ENCODE peak calls at places on chromosomes 11 and 22, in five cellular contexts. Q is iris pigment epithelial cell; K is mammary epithelial cell; G is heart left ventricle; D is stimulated activated CD4-positive, alpha-beta T cell treated with anti-CD3 and anti-CD28 coated beads, Interleukin-1b, Interleukin-23, amount 100 ng/mL, for 24 hours. N is an unnamed sample.

GRCh38 chr11:122440783-122441701 is 214.5 kb upstream of the UBASH3B start:
- DNase-seq in Q (peak), D (no peak), G (peak), K (no peak), N (no peak)

GRCh38 chr11:11998091-11998781 is 10.2 kb downstream of the DKK3 start:
- DNase-seq in D (no peak), G (no peak), K (peak), Q (peak), N (no peak)

GRCh38 chr11:60345489-60345888 is 18.4 kb downstream of the MS4A6E start:
- DNase-seq in Q (no peak), D (no peak), K (no peak), G (no peak), N (no peak)

GRCh38 chr11:18624161-18624560 is 10.0 kb downstream of the SPTY2D1 start:
- DNase-seq in K (no peak), D (no peak), Q (no peak), G (no peak), N (no peak)

GRCh38 chr11:64759722-64760719 is at the start of gene PYGM:
- DNase-seq in D (no peak), K (no peak), G (peak), Q (peak), N (no peak)

GRCh38 chr22:42925598-42925997 is 68.5 kb upstream of the ARFGAP3 start:
- DNase-seq in D (no peak), G (no peak), K (no peak), Q (no peak), N (no peak)

GRCh38 chr22:44080936-44081853 is 57.1 kb downstream of the PARVB start:
- DNase-seq in G (peak), D (peak), K (peak), Q (peak), N (peak)

GRCh38 chr11:58675344-58676155 is 53.1 kb downstream of the CNTF start:
- DNase-seq in Q (peak), D (peak), K (peak), G (peak), N (no peak)

GRCh38 chr11:46918087-46918751 is at the start of gene LRP4:
- DNase-seq in K (no peak), G (peak), Q (no peak), D (no peak), N (no peak)

GRCh38 chr11:64990222-64990918 is 6.4 kb downstream of the BATF2 start:
- DNase-seq in G (peak), Q (peak), D (no peak), K (no peak), N (no peak)

GRCh38 chr11:19163627-19164026 is 38.2 kb downstream of the CSRP3 start:
- DNase-seq in D (no peak), K (no peak), Q (no peak), G (no peak), N (no peak)

GRCh38 chr11:60763692-60764369 is 7.2 kb downstream of the MS4A15 start:
- DNase-seq in G (no peak), K (no peak), Q (no peak), D (no peak), N (no peak)

GRCh38 chr11:133082851-133083488 is 449.3 kb downstream of the OPCML start:
- DNase-seq in K (peak), G (peak), D (peak), Q (peak), N (no peak)

GRCh38 chr11:102420547-102420946 is 32.0 kb downstream of the TMEM123 start:
- DNase-seq in G (no peak), K (no peak), Q (no peak), D (no peak), N (no peak)

GRCh38 chr11:721347-721912 is 15.4 kb downstream of the EPS8L2 start:
- DNase-seq in K (no peak), Q (no peak), D (no peak), G (peak), N (no peak)

GRCh38 chr22:33000342-33001280 is 57.6 kb downstream of the SYN3 start:
- DNase-seq in D (no peak), G (peak), Q (peak), K (peak), N (no peak)

GRCh38 chr11:129021295-129021694 is 78.6 kb upstream of the TP53AIP1 start:
- DNase-seq in D (no peak), Q (no peak), G (no peak), K (no peak), N (no peak)

GRCh38 chr11:106409681-106410080 is 332.2 kb downstream of the AASDHPPT start:
- DNase-seq in Q (no peak), K (no peak), D (no peak), G (no peak), N (no peak)

GRCh38 chr11:74282863-74283484 is 28.5 kb downstream of the P4HA3 start:
- DNase-seq in Q (no peak), K (no peak), G (no peak), D (no peak), N (no peak)

GRCh38 chr11:22466809-22467208 is 128.6 kb downstream of the SLC17A6 start:
- DNase-seq in Q (peak), D (no peak), K (peak), G (peak), N (no peak)

GRCh38 chr22:18032455-18033101 is 8.2 kb upstream of the MICAL3 start:
- DNase-seq in D (no peak), G (no peak), K (peak), Q (peak), N (no peak)

GRCh38 chr11:78424334-78425270 is 7.0 kb upstream of the GAB2 start:
- DNase-seq in G (no peak), K (no peak), Q (peak), D (no peak), N (no peak)